ENCODE peak calls at places on chromosomes 13 and 19, in four cellular contexts. S is heart right ventricle, Q is endothelial cell of umbilical vein, D is pancreas. I is an unnamed sample.

GRCh38 chr13:45796421-45796960 is 55.1 kb downstream of the SIAH3 start:
- DNase-seq in S (no peak), Q (no peak), D (no peak), I (no peak)

GRCh38 chr19:8256276-8257051 is 47.3 kb downstream of the CERS4 start:
- DNase-seq in S (no peak), Q (no peak), D (no peak), I (no peak)

GRCh38 chr19:20182232-20182785 is 15.3 kb downstream of the ZNF486 start:
- DNase-seq in S (no peak), Q (no peak), D (no peak), I (no peak)

GRCh38 chr13:31957772-31958171 is 73.8 kb upstream of the FRY start:
- DNase-seq in S (no peak), Q (no peak), D (no peak), I (no peak)

GRCh38 chr19:28880735-28881401 is 332.1 kb downstream of the UQCRFS1 start:
- DNase-seq in S (no peak), Q (no peak), D (no peak), I (no peak)

GRCh38 chr19:7904074-7905020 is 670 bp downstream of the MAP2K7 start:
- DNase-seq in S (no peak), Q (peak), D (peak), I (no peak)

GRCh38 chr19:41627966-41628675 is 1.2 kb upstream of the CEACAM4 start:
- DNase-seq in S (no peak), Q (no peak), D (no peak), I (no peak)

GRCh38 chr13:98060282-98060681 is 82.6 kb upstream of the FARP1 start:
- DNase-seq in S (no peak), Q (no peak), D (no peak), I (no peak)

GRCh38 chr19:14871619-14872230 is 14.2 kb downstream of the OR7A17 start:
- DNase-seq in S (no peak), Q (peak), D (no peak), I (no peak)

GRCh38 chr13:110436276-110436675 is 125.2 kb downstream of the RAB20 start:
- DNase-seq in S (no peak), Q (no peak), D (no peak), I (no peak)

GRCh38 chr19:56642711-56643459 is at the start of gene SMIM17:
- DNase-seq in S (no peak), Q (no peak), D (no peak), I (peak)

GRCh38 chr19:2888739-2889224 is 11.9 kb upstream of the ZNF57 start:
- DNase-seq in S (no peak), Q (no peak), D (peak), I (no peak)

GRCh38 chr13:82407321-82407720 is 1475.0 kb downstream of the SLITRK1 start:
- DNase-seq in S (no peak), Q (no peak), D (no peak), I (no peak)

GRCh38 chr19:12952488-12953455 is 4.3 kb downstream of the GADD45GIP1 start:
- DNase-seq in S (peak), Q (peak), D (no peak), I (peak)

GRCh38 chr19:11195169-11195568 is 2.2 kb downstream of the KANK2 start:
- DNase-seq in S (peak), Q (no peak), D (no peak), I (no peak)

GRCh38 chr19:33796164-33797100 is at the start of gene KCTD15:
- DNase-seq in S (no peak), Q (peak), D (peak), I (peak)

GRCh38 chr19:42323852-42324654 is 1.4 kb upstream of the MEGF8 start:
- DNase-seq in S (no peak), Q (no peak), D (peak), I (no peak)

GRCh38 chr19:18501832-18502231 is 20.0 kb downstream of the ELL start:
- DNase-seq in S (peak), Q (no peak), D (no peak), I (no peak)

GRCh38 chr13:40539954-40540706 is 126.3 kb downstream of the FOXO1 start:
- DNase-seq in S (no peak), Q (peak), D (no peak), I (no peak)

GRCh38 chr13:32267836-32268439 is 47.2 kb downstream of the ZAR1L start:
- DNase-seq in S (no peak), Q (peak), D (peak), I (no peak)

GRCh38 chr19:17677002-17677401 is 11.2 kb downstream of the UNC13A start:
- DNase-seq in S (no peak), Q (no peak), D (no peak), I (no peak)

GRCh38 chr19:32174386-32175113 is 170.9 kb upstream of the ZNF507 start:
- DNase-seq in S (no peak), Q (no peak), D (no peak), I (no peak)

GRCh38 chr19:34995551-34995950 is 4.6 kb upstream of the GRAMD1A start:
- DNase-seq in S (no peak), Q (no peak), D (no peak), I (no peak)

GRCh38 chr13:58324130-58324529 is 692.6 kb downstream of the PCDH17 start:
- DNase-seq in S (no peak), Q (no peak), D (no peak), I (no peak)

GRCh38 chr19:9306443-9306842 is 3.2 kb downstream of the ZNF699 start:
- DNase-seq in S (no peak), Q (no peak), D (no peak), I (no peak)

GRCh38 chr19:19461671-19462622 is 53.4 kb downstream of the TSSK6 start:
- DNase-seq in S (peak), Q (peak), D (peak), I (peak)

GRCh38 chr13:50079278-50080157 is 64.3 kb downstream of the KCNRG start:
- DNase-seq in S (no peak), Q (peak), D (no peak), I (no peak)

GRCh38 chr13:36259361-36260137 is 38.1 kb downstream of the CCDC169 start:
- DNase-seq in S (no peak), Q (no peak), D (no peak), I (no peak)

GRCh38 chr13:41827507-41828213 is 133.2 kb downstream of the VWA8 start:
- DNase-seq in S (no peak), Q (peak), D (no peak), I (no peak)

GRCh38 chr19:2481466-2481865 is 5.5 kb downstream of the GADD45B start:
- DNase-seq in S (no peak), Q (no peak), D (no peak), I (no peak)

GRCh38 chr13:35984776-35985453 is 146.3 kb downstream of the DCLK1 start:
- DNase-seq in S (no peak), Q (no peak), D (no peak), I (no peak)

GRCh38 chr19:35789978-35790944 is 14.9 kb downstream of the ARHGAP33 start:
- DNase-seq in S (no peak), Q (no peak), D (no peak), I (no peak)

DNA sequence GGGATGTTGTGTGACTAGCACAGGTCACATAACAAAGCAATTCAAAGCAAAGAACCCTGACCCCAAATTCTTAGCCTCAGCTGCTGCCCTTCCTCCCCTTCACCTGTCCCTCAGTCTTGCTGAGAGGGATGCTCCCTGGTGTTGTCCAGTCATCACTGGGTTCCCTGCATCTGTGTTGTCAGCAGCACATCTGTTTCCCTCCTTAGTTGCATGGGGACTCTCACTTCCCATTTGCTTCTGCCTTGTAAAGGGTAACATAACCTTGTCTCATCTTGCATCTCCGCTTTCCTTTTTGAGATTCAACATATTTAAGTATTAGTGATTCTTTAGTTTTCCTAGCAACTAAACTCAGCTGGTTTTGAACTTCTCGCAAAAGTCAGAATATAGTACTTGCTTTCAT is 54.0 kb downstream of the SPATA13 start:
- DNase-seq in S (no peak), Q (no peak), D (no peak), I (no peak)
- H3K4me3 ChIP-seq in S (no peak), Q (no peak), D (no peak), I (no peak)

GRCh38 chr13:25281937-25282332 is 5.4 kb downstream of the MTMR6 start:
- DNase-seq in S (no peak), Q (no peak), D (no peak), I (no peak)

GRCh38 chr13:25281193-25281936 is 5.9 kb downstream of the MTMR6 start:
- DNase-seq in S (no peak), Q (no peak), D (no peak), I (no peak)

DNA sequence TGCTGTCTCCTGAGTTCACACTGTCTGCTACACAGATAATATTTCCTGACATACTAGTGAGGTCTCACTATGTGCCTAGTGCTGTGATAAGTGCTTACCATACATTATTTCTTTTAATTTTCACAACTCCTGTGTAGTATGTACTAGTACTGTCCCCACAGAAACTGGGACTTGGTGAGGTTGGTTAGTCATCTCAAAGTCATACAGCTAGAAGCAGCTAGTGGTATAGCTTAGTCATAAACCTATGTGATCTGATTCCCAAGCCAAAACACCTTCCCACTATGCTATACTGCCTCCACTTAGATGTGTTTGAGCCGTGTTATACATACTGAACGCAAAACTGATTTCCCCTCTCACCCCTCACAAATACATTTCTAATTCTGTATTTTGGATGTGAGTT is 10.5 kb downstream of the MTMR6 start:
- DNase-seq in S (no peak), Q (no peak), D (no peak), I (no peak)
- TF ChIP-seq CTCF in S (no peak), Q (no peak), D (no peak), I (no peak)

DNA sequence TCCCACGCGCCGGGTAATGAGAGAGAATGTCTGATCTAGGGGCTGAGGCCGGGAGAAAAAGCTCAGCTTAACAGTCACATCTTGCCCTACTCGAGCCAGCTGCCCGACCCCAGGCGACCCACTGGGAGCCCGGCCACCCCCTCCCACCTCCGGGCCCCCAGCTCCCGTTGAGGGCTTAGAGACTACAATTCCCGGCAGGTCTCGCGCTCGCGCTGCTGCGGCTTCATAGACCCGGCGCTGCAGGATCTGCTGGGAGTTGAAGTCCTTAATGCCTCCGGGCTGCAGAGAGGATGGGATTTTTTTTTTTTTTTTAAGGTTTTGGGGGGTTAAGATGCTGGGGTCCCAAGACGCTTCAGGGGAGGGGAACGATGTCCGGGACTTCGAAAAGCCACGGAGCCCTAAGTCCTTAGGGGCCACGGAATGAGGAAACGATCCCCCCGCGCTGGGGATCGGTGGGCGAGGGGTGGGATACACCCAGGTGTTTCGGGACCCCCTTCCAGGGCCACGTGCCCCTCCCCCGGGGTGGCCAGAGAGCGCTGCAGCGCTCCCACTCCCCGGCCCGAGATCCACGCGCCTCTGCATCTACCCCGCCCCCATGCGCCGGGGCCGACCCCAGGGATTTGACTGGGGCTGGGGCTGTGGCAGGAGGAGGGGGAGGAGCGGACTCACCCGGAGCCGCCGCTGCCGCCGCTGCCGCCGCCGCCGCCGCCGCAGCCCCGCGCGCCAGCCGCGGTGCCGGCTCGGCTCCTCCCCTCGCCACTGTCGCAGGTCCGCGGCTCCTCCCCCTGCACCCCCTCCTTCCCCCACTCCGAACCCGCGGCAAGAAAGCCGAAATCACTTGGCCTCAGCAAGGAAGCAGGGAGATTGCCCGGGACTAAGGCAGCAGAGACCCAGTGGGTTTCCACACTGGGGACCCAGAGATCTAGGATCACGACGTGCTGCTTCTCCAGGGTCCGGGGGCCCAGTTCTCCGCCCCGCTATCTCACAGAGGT is at the start of gene SYT3:
- DNase-seq in S (peak), Q (no peak), D (peak), I (peak)
- H3K4me3 ChIP-seq in S (peak), Q (no peak), D (peak), I (peak)

GRCh38 chr19:46574533-46574932 is 26.6 kb upstream of the CALM3 start:
- DNase-seq in S (no peak), Q (no peak), D (no peak), I (no peak)

GRCh38 chr19:46579286-46579944 is 21.7 kb upstream of the CALM3 start:
- DNase-seq in S (no peak), Q (no peak), D (no peak), I (no peak)

GRCh38 chr19:46585539-46585938 is 15.6 kb upstream of the CALM3 start:
- DNase-seq in S (no peak), Q (no peak), D (no peak), I (no peak)

GRCh38 chr19:46578450-46578849 is 22.7 kb upstream of the CALM3 start:
- DNase-seq in S (no peak), Q (no peak), D (no peak), I (no peak)

DNA sequence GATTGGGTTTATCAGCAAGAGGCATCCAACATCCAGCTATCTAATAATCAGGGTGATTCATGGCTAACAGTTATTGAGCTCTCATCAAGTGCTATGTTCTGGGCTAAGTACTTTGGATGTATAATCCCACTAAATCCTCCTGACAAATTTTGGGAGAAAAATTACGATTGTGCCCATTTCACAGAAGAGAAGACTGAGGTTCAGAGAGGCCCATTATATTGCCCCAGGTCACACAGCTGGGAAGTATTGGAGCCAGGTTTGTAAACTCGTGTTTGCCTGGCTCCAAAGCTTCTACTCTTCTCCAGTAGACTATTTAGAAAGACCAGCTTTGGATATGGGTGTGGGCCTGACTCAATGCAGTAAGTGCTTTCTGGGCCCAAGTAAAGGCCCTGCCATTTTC is 20.9 kb upstream of the CALM3 start:
- DNase-seq in S (no peak), Q (no peak), D (no peak), I (no peak)
- TF ChIP-seq CTCF in S (no peak), Q (no peak), D (no peak), I (no peak)

DNA sequence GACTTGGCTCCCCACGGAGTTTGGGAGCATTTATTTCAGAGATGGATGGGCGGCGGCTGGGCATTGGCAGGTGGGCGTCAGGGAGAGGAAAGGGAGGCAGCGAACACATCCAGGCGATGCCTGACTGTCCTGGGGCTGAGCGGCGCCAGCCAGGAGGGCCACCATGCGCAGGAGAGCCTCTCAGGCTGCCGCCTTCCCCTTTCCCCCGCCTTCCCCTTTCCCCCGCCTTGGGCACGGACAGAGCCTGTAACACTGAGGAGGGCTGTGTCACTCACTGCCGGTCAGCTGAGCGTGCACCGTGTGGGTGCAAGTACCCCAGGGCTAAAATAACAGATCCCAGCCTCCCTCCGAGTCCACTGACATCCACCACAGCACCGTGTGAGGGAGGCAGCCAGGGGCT is 11.4 kb downstream of the MCF2L start:
- DNase-seq in S (no peak), Q (no peak), D (no peak), I (no peak)
- H3K4me3 ChIP-seq in S (peak), Q (no peak), D (no peak), I (peak)

GRCh38 chr13:24230428-24231072 is 70.0 kb downstream of the SPATA13 start:
- DNase-seq in S (no peak), Q (no peak), D (no peak), I (no peak)

GRCh38 chr13:24232037-24232436 is 71.5 kb downstream of the SPATA13 start:
- DNase-seq in S (no peak), Q (no peak), D (no peak), I (no peak)

GRCh38 chr13:24225930-24226329 is 65.4 kb downstream of the SPATA13 start:
- DNase-seq in S (no peak), Q (no peak), D (no peak), I (no peak)

GRCh38 chr13:24226762-24227161 is 66.2 kb downstream of the SPATA13 start:
- DNase-seq in S (no peak), Q (no peak), D (no peak), I (no peak)

DNA sequence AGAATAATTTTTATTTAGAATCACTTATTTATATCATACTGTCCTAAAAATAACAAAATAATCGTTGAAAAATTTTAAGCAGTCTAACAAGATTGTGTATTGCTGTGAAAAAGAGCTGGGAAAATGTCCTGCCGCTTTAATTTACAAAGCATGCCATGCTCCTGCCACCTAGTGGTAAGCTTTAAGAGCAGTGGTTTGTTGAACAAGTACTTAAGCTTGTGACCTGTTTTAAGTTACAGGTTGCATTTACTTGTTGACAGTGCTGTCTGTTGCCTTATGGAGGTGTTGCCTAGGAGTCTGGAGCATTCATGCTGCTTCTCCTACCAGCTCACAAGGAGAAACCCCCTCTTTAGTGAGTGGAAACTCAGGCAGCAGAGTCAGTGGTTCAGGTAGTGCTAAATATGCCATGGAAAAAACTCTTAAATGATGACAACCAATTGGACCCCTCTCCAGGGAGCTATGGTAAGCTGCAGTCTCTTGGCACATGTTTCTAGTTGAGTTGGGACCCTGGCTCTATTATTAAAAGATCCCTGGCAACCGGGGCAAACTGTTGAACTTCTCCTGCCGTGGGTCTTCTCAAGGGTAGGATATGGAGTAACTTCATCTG is 68.4 kb downstream of the SPATA13 start:
- DNase-seq in S (peak), Q (peak), D (peak), I (peak)
- TF ChIP-seq CTCF in S (peak), Q (peak), D (peak), I (peak)

GRCh38 chr19:1286451-1286858 is 782 bp downstream of the EFNA2 start:
- DNase-seq in S (no peak), Q (no peak), D (no peak), I (no peak)
- H3K4me3 ChIP-seq in S (no peak), Q (no peak), D (no peak), I (peak)

GRCh38 chr13:21297914-21298831 is 121.7 kb downstream of the MRPL57 start:
- DNase-seq in S (peak), Q (peak), D (peak), I (peak)
- TF ChIP-seq CTCF in S (peak), Q (peak), D (peak), I (peak)

I was measured in dorsolateral prefrontal cortex.